ENCODE peak calls at places on chromosomes 4 and X, in four cellular contexts. E, Q, P and U are unnamed samples.

GRCh38 chr4:19514276-19515070 is 737.2 kb upstream of the SLIT2 start:
- DNase-seq in Q (no peak), E (no peak), P (no peak), U (no peak)

GRCh38 chr4:113094327-113094726 is 44.9 kb downstream of the ANK2 start:
- DNase-seq in Q (no peak), P (no peak), E (no peak), U (no peak)

GRCh38 chrX:70754169-70754843 is 154.2 kb downstream of the TEX11 start:
- DNase-seq in P (no peak), Q (no peak), E (no peak), U (no peak)

GRCh38 chrX:78555401-78555980 is 103.6 kb downstream of the RTL3 start:
- DNase-seq in Q (no peak), P (no peak), E (no peak), U (no peak)

GRCh38 chr4:95548738-95549245 is at the start of gene UNC5C:
- DNase-seq in E (peak), P (no peak), Q (peak), U (peak)

GRCh38 chr4:122798101-122798500 is 28.5 kb upstream of the FGF2 start:
- DNase-seq in E (no peak), Q (peak), P (peak), U (peak)

GRCh38 chr4:93183589-93183988 is 645.0 kb upstream of the ATOH1 start:
- DNase-seq in P (no peak), E (no peak), Q (no peak), U (no peak)

GRCh38 chrX:153448556-153449280 is 2.9 kb upstream of the TREX2 start:
- DNase-seq in Q (no peak), P (no peak), E (no peak), U (no peak)

GRCh38 chrX:24025741-24026402 is 1.1 kb downstream of the KLHL15 start:
- DNase-seq in E (peak), Q (no peak), P (no peak), U (peak)

GRCh38 chr4:111435986-111436744 is 709.1 kb upstream of the FAM241A start:
- DNase-seq in P (no peak), Q (no peak), E (no peak), U (no peak)

GRCh38 chr4:66307641-66308438 is 637.6 kb upstream of the EPHA5 start:
- DNase-seq in E (no peak), Q (no peak), P (no peak), U (no peak)

GRCh38 chrX:148658115-148658725 is 157.8 kb downstream of the AFF2 start:
- DNase-seq in E (no peak), P (no peak), Q (no peak), U (no peak)

GRCh38 chr4:118849867-118850812 is 14.2 kb upstream of the SEC24D start:
- DNase-seq in E (no peak), P (no peak), Q (no peak), U (no peak)

GRCh38 chrX:10833299-10834169 is 213.1 kb upstream of the MID1 start:
- DNase-seq in P (no peak), Q (no peak), E (peak), U (peak)

GRCh38 chrX:27918799-27919198 is 62.5 kb downstream of the DCAF8L1 start:
- DNase-seq in P (no peak), Q (no peak), E (no peak), U (peak)

GRCh38 chrX:356385-357034 is 30.2 kb downstream of the PPP2R3B start:
- DNase-seq in E (no peak), Q (no peak), P (no peak), U (no peak)

GRCh38 chr4:113289736-113290135 is 240.3 kb downstream of the ANK2 start:
- DNase-seq in Q (no peak), E (no peak), P (no peak), U (no peak)

GRCh38 chrX:124981420-124981819 is 338.3 kb upstream of the TEX13C start:
- DNase-seq in Q (no peak), E (no peak), P (no peak), U (no peak)

GRCh38 chr4:73609688-73610087 is 10.5 kb downstream of the RASSF6 start:
- DNase-seq in P (no peak), E (no peak), Q (no peak), U (no peak)

GRCh38 chr4:153467154-153467896 is 1.2 kb downstream of the TMEM131L start:
- DNase-seq in P (peak), Q (peak), E (peak), U (peak)

GRCh38 chr4:7854211-7854610 is 85.5 kb downstream of the AFAP1 start:
- DNase-seq in E (no peak), Q (no peak), P (no peak), U (no peak)

DNA sequence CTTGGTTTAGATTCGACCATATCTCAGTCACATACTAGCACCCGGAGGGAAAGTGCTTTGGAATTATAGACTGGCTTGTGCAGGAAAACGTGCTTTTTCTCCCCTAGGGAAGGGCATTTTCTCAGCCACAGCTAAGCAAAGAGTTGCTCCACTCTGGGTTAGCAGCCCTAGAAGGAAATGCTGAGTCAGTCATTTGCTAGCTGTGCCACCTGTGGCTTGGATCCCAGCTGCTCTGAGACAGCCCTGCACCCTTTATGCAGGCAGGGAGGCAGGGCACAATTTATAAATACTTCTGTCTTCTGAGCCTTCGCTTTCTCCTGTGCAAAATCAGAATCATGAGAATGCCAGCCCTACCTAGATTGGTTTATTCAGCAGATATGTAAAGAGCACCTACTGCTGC is 1.3 kb upstream of the USP51 start:
- DNase-seq in P (no peak), E (no peak), Q (no peak), U (no peak)
- TF ChIP-seq TEAD4 in P (no peak), E (no peak), Q (no peak), U (no peak)

GRCh38 chr4:25096553-25097443 is 63.5 kb downstream of the SEPSECS start:
- DNase-seq in Q (no peak), E (no peak), P (no peak), U (no peak)

GRCh38 chr4:25100710-25101109 is 59.5 kb downstream of the SEPSECS start:
- DNase-seq in P (no peak), Q (no peak), E (no peak), U (no peak)

GRCh38 chr4:25101836-25102235 is 58.4 kb downstream of the SEPSECS start:
- DNase-seq in E (no peak), Q (no peak), P (no peak), U (no peak)

GRCh38 chr4:25100156-25100555 is 60.1 kb downstream of the SEPSECS start:
- DNase-seq in Q (no peak), E (no peak), P (no peak), U (no peak)

DNA sequence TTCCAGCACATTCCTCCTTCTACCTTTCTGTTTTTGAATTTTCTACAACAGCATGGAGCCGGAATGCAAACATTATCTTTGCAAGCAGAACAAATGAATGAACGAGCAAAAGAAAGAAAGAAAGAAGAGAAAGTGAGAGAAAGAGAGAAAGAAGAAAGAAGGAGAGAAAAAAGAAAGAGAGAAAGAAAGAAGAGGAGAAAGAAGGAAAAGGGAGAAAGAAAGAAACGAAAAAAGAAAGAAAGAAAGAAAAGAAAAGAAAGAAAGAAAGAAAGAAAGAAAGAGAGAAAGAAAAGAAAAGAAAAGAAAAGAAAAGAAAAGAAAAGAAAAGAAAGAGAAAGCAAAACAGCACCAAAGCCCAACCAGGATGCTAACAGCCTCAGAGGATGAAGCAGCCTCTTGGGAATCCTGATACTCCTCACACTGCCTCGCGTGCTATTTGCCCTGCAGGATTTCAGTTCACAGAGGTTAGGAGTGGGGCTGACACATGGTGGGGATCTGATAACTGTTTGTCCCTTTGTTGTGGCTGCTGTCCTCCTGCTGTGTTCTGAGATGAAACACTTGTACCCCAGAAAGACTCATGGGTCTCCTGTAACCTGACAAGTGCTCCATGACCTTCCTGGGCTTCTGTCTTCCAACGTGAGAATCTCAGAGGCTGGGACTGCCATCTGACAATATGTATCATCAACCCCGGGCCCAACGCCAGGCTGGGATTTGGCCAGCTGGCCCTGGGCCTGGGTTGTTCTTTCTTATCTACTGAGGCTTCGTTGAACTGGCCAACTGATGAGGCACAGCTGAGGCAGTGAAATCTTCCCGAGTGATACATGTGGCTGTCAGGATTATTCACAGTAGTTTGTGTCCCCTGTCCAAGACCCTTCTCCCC is 61.0 kb downstream of the SEPSECS start:
- DNase-seq in Q (peak), P (peak), E (no peak), U (no peak)
- TF ChIP-seq TEAD4 in Q (peak), P (peak), E (no peak), U (no peak)

DNA sequence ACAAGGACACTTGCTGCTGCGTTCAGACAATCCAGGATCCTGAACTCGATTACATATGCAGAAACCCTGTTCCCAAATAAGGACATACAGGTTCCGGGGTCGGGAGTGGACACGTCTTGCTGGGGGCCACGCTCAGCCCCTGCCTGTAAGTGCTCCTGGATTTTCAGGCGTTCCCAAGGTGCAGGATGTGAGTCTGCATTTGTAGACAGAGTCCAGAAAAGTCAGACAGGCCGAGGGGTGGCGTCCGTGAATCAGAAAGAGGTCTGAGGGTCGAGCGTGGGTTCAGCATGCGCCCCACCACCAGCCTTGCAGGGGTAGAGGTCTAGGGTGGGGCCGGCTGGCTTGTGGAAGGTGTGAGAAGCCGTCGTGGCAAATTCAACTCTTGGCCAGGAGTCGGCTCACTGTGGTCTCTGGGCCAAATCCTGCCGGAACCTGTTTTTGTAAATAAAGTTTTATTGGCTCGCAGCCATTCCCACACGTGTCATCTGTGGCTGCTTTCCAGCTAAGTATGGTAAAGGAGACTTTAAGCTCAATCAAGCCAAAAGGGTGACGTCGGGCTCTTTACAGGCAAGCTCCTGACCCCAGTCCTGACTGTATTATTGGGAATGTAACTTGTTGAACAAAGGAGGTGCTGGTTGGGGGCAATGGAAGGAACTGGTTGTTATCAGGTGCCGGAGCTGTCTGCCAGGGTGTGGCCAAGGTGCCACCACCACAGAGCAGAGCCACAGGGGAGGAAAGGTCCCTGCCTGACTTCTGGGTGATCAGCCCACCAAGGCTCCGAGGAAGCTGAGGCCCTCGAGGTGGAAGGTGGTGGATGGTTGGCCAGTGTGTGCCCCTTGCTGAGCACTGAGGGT is 7.4 kb downstream of the DOK7 start:
- DNase-seq in Q (no peak), P (no peak), E (no peak), U (no peak)
- TF ChIP-seq TEAD4 in Q (no peak), P (no peak), E (no peak), U (no peak)

DNA sequence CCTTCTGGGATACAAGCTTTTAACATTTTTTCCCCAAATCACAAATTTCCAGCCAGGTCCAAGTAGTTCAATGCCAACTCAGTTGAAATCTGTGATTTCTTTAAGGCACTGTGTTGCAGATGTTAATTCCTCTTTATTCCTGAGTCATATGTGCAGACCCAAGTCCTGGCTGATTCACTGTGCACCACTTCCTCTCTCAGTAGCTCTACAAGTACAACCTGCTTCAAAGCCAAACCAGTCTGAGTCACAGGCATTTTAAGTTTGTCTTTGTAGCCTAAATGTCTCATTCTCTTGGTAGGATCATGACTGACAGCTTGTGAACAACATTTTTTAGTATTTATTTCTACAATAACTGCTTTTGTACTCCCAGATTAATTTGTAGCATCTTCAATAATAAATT is 165.6 kb upstream of the S100G start:
- DNase-seq in P (no peak), E (no peak), Q (no peak), U (no peak)
- TF ChIP-seq TEAD4 in P (no peak), E (no peak), Q (peak), U (no peak)

GRCh38 chr4:24794916-24795665 is at the start of gene SOD3:
- DNase-seq in Q (no peak), E (peak), P (peak), U (peak)
- TF ChIP-seq TEAD4 in Q (no peak), E (peak), P (no peak), U (no peak)

GRCh38 chrX:129638917-129639316 is 15.8 kb downstream of the APLN start:
- DNase-seq in E (no peak), P (no peak), Q (no peak), U (peak)

GRCh38 chrX:129642641-129643040 is 12.1 kb downstream of the APLN start:
- DNase-seq in E (no peak), P (no peak), Q (no peak), U (no peak)

GRCh38 chrX:129640737-129641136 is 14.0 kb downstream of the APLN start:
- DNase-seq in P (no peak), E (no peak), Q (no peak), U (no peak)

GRCh38 chrX:129637217-129638109 is 17.3 kb downstream of the APLN start:
- DNase-seq in P (peak), E (peak), Q (peak), U (peak)

GRCh38 chrX:129641941-129642340 is 12.8 kb downstream of the APLN start:
- DNase-seq in Q (no peak), P (no peak), E (no peak), U (no peak)
- TF ChIP-seq TEAD4 in Q (no peak), P (no peak), E (no peak), U (no peak)

DNA sequence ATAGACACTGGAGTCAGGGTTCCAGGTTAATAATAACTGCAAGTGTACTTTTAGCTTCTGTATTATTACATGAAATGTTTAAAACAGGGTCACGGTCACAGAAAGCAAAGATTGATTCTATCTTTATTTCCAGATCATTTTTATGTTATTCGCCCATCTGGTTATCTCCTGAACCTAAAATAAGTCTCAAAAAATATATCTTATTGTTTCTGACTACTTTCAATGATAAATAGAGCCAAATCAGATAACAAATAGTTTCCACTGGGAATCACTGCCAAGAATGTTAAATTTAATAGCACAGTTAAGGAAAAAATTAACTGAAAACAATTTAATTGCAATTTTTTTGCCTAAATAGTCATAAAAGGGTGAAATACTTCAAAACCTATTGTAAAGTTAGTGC is 17.2 kb upstream of the VEGFD start:
- DNase-seq in Q (no peak), P (no peak), E (no peak), U (no peak)
- TF ChIP-seq TEAD4 in Q (peak), P (no peak), E (no peak), U (no peak)

GRCh38 chr4:40325406-40326019 is 9.6 kb upstream of the CHRNA9 start:
- DNase-seq in P (peak), Q (peak), E (no peak), U (peak)

GRCh38 chr4:40321671-40322131 is 13.4 kb upstream of the CHRNA9 start:
- DNase-seq in Q (no peak), P (no peak), E (no peak), U (no peak)

GRCh38 chr4:40323866-40324265 is 11.3 kb upstream of the CHRNA9 start:
- DNase-seq in P (peak), E (no peak), Q (no peak), U (no peak)

GRCh38 chr4:40327340-40327739 is 7.8 kb upstream of the CHRNA9 start:
- DNase-seq in Q (no peak), E (no peak), P (no peak), U (no peak)

GRCh38 chr4:40322853-40323252 is 12.3 kb upstream of the CHRNA9 start:
- DNase-seq in Q (no peak), E (no peak), P (no peak), U (no peak)
- TF ChIP-seq TEAD4 in Q (no peak), E (no peak), P (no peak), U (no peak)